ENCODE peak calls at places on chromosomes 12 and 14, in five cellular contexts. O, V, Q, N and K are unnamed samples.

GRCh38 chr12:85489194-85489593 is 209.2 kb downstream of the ALX1 start:
- DNase-seq in O (no peak), V (no peak), Q (no peak), N (no peak), K (no peak)

GRCh38 chr12:116708826-116709756 is 28.8 kb downstream of the SPRING1 start:
- DNase-seq in O (peak; percentile 58), V (peak; percentile 71), Q (peak; percentile 79), N (no peak), K (peak; percentile 37)

GRCh38 chr14:68638817-68639517 is 153.9 kb downstream of the ZFP36L1 start:
- DNase-seq in O (no peak), V (no peak), Q (no peak), N (no peak), K (no peak)

GRCh38 chr12:116689586-116689985 is 48.3 kb downstream of the SPRING1 start:
- DNase-seq in O (no peak), V (no peak), Q (no peak), N (no peak), K (no peak)

GRCh38 chr12:113980537-113981337 is 14.6 kb upstream of the RBM19 start:
- DNase-seq in O (peak; percentile 74), V (no peak), Q (peak; percentile 49), N (no peak), K (no peak)

GRCh38 chr12:4807116-4807783 is 87.0 kb downstream of the GALNT8 start:
- DNase-seq in O (no peak), V (no peak), Q (no peak), N (no peak), K (no peak)

GRCh38 chr12:121697093-121697698 is 15.4 kb upstream of the TMEM120B start:
- DNase-seq in O (peak; percentile 53), V (no peak), Q (no peak), N (no peak), K (no peak)

GRCh38 chr14:52013984-52014600 is 24.7 kb downstream of the RTRAF start:
- DNase-seq in O (no peak), V (peak; percentile 49), Q (no peak), N (no peak), K (peak; percentile 48)

GRCh38 chr14:32252030-32252670 is 49.1 kb upstream of the RNU6-8 start:
- DNase-seq in O (peak; percentile 75), V (no peak), Q (peak; percentile 76), N (no peak), K (no peak)

GRCh38 chr12:96472384-96472783 is 17.0 kb upstream of the CFAP54 start:
- DNase-seq in O (no peak), V (no peak), Q (no peak), N (no peak), K (no peak)

GRCh38 chr12:105036937-105037649 is 47.2 kb downstream of the ALDH1L2 start:
- DNase-seq in O (no peak), V (no peak), Q (no peak), N (no peak), K (no peak)

GRCh38 chr12:117147639-117148038 is 42.6 kb downstream of the FBXO21 start:
- DNase-seq in O (no peak), V (no peak), Q (no peak), N (no peak), K (no peak)

GRCh38 chr12:94179723-94180122 is 31.3 kb downstream of the PLXNC1 start:
- DNase-seq in O (no peak), V (no peak), Q (no peak), N (no peak), K (no peak)
- H3K27ac ChIP-seq in O (no peak overlapping the region), V (no peak overlapping the region), Q (no peak overlapping the region), N (no peak overlapping the region), K (no peak overlapping the region)

GRCh38 chr12:122869207-122869973 is 26.5 kb downstream of the VPS37B start:
- DNase-seq in O (no peak), V (no peak), Q (no peak), N (no peak), K (no peak)

GRCh38 chr12:122868471-122869177 is 27.3 kb downstream of the VPS37B start:
- DNase-seq in O (no peak), V (no peak), Q (no peak), N (no peak), K (no peak)

GRCh38 chr12:122866379-122866778 is 29.5 kb downstream of the VPS37B start:
- DNase-seq in O (no peak), V (peak; percentile 57), Q (no peak), N (no peak), K (no peak)

GRCh38 chr12:122866950-122867607 is 28.8 kb downstream of the VPS37B start:
- DNase-seq in O (no peak), V (peak; percentile 57), Q (no peak), N (no peak), K (no peak)

DNA sequence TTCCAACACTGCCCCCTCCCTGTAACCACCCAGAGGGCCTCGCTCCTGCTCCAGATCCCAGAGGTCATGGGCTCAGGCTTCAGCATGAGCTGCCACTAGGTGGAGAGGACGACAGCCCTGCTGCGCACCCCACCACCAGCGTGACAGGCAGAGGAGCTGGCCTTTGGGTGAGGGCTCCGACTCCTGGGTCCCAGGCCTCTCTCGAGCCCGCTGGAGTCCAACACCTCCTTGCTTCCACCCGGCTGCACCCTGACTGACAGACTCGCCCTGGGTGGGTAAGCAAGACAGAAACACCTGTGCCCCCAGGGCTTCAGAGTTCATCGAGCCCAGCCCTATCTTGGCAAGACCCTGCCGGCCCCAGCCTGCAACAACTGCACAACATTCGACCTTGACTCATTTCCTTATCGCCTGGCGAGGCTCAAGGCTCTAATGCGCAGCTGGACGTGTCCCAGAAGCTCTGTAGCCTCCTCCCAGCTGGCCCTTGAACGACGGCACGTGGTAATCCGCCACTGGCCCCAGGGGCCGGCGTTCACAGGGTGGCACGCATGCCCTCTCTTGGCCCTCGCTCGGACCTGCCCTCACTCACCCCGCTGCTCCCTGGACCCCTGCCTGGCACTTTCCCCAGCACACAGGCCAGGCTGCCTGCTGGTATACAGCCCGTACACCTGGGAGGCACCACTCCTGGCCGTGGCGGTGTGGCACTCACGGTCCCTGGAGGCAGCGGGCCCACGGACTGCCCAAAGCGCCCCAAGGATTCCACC is 28.0 kb downstream of the VPS37B start:
- DNase-seq in O (no peak), V (peak; percentile 81), Q (peak; percentile 88), N (peak; percentile 96), K (peak; percentile 81)
- H3K27ac ChIP-seq in O (no peak overlapping the region), V (peak overlapping the region; percentile 57), Q (peak overlapping the region; percentile 77), N (peak overlapping the region; percentile 79), K (peak overlapping the region; percentile 94)

DNA sequence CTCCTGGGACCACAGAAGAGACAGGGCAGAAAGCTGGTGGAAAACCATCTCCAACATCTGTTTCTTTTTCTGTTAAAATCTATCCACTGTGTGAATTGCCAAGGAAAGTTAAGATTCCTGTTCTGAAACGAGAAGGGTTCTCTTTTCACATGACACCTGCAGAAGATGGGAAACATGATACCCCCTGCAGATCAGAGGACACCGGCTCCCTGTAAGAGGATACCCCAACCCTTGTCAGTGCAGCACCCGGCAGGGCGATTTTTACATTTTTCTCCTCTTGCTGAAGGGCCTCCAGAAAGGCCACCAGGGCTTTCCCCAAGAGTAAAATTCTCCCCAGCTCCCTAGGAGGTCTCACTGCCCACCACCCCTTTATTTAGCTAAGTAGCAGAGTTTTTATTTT is 48.2 kb downstream of the DPF3 start:
- DNase-seq in O (no peak), V (no peak), Q (no peak), N (no peak), K (no peak)
- H3K27ac ChIP-seq in O (no peak overlapping the region), V (no peak overlapping the region), Q (no peak overlapping the region), N (no peak overlapping the region), K (no peak overlapping the region)

GRCh38 chr12:49748306-49748705 is 6.9 kb downstream of the TMBIM6 start:
- DNase-seq in O (peak; percentile 42), V (no peak), Q (no peak), N (no peak), K (no peak)
- H3K27ac ChIP-seq in O (no peak overlapping the region), V (no peak overlapping the region), Q (no peak overlapping the region), N (peak overlapping the region; percentile 37), K (peak overlapping the region; percentile 68)

GRCh38 chr12:53214221-53214620 is 7.2 kb upstream of the ITGB7 start:
- DNase-seq in O (no peak), V (no peak), Q (no peak), N (no peak), K (no peak)
- H3K27ac ChIP-seq in O (no peak overlapping the region), V (peak overlapping the region; percentile 80), Q (no peak overlapping the region), N (no peak overlapping the region), K (peak overlapping the region; percentile 100)

GRCh38 chr14:103028161-103028767 is 29.1 kb downstream of the CDC42BPB start:
- DNase-seq in O (no peak), V (no peak), Q (no peak), N (no peak), K (no peak)
- H3K27ac ChIP-seq in O (no peak overlapping the region), V (no peak overlapping the region), Q (peak overlapping the region; percentile 56), N (no peak overlapping the region), K (no peak overlapping the region)

GRCh38 chr12:45077259-45077658 is 26.4 kb upstream of the DBX2 start:
- DNase-seq in O (no peak), V (no peak), Q (no peak), N (no peak), K (no peak)
- H3K27ac ChIP-seq in O (no peak overlapping the region), V (no peak overlapping the region), Q (no peak overlapping the region), N (no peak overlapping the region), K (no peak overlapping the region)

GRCh38 chr12:54416908-54417603 is 2.0 kb downstream of the ITGA5 start:
- DNase-seq in O (no peak), V (peak; percentile 58), Q (no peak), N (no peak), K (no peak)
- H3K27ac ChIP-seq in O (peak overlapping the region; percentile 89), V (peak overlapping the region; percentile 1), Q (peak overlapping the region; percentile 79), N (peak overlapping the region; percentile 91), K (peak overlapping the region; percentile 89)